ENCODE peak calls at places on chromosomes 2 and 18, in seven cellular contexts. One of them, this sample, is unnamed.

GRCh38 chr2:125167820-125168219 is 1142.7 kb downstream of the CNTNAP5 start:
- DNase-seq in iris pigment epithelial cell: peak; percentile 20
- DNase-seq in COR-L47: no peak
- DNase-seq in tibial artery: no peak
- DNase-seq in stimulated activated CD8-positive, alpha-beta memory T cell treated with anti-CD3 and anti-CD28 coated beads, Interleukin-4, amount 100 ng/mL, for 4 hours: no peak
- DNase-seq in H4: peak; percentile 67
- DNase-seq in GM23338: no peak
- DNase-seq in this sample: no peak

GRCh38 chr2:23385351-23385747 is 370 bp downstream of the KLHL29 start:
- DNase-seq in stimulated activated CD8-positive, alpha-beta memory T cell treated with anti-CD3 and anti-CD28 coated beads, Interleukin-4, amount 100 ng/mL, for 4 hours: no peak
- DNase-seq in H4: no peak
- DNase-seq in tibial artery: peak; percentile 75
- DNase-seq in COR-L47: no peak
- DNase-seq in GM23338: peak; percentile 59
- DNase-seq in iris pigment epithelial cell: peak; percentile 54
- DNase-seq in this sample: no peak

GRCh38 chr2:31247671-31248070 is 13.7 kb downstream of the EHD3 start:
- DNase-seq in tibial artery: no peak
- DNase-seq in GM23338: no peak
- DNase-seq in H4: no peak
- DNase-seq in stimulated activated CD8-positive, alpha-beta memory T cell treated with anti-CD3 and anti-CD28 coated beads, Interleukin-4, amount 100 ng/mL, for 4 hours: no peak
- DNase-seq in COR-L47: no peak
- DNase-seq in iris pigment epithelial cell: peak; percentile 35
- DNase-seq in this sample: no peak

GRCh38 chr2:205670292-205670691 is 12.0 kb upstream of the NRP2 start:
- DNase-seq in GM23338: no peak
- DNase-seq in COR-L47: no peak
- DNase-seq in iris pigment epithelial cell: no peak
- DNase-seq in tibial artery: no peak
- DNase-seq in stimulated activated CD8-positive, alpha-beta memory T cell treated with anti-CD3 and anti-CD28 coated beads, Interleukin-4, amount 100 ng/mL, for 4 hours: no peak
- DNase-seq in H4: no peak
- DNase-seq in this sample: no peak

GRCh38 chr2:37869756-37870155 is 55.3 kb upstream of the RMDN2 start:
- DNase-seq in stimulated activated CD8-positive, alpha-beta memory T cell treated with anti-CD3 and anti-CD28 coated beads, Interleukin-4, amount 100 ng/mL, for 4 hours: no peak
- DNase-seq in tibial artery: no peak
- DNase-seq in iris pigment epithelial cell: no peak
- DNase-seq in GM23338: no peak
- DNase-seq in COR-L47: no peak
- DNase-seq in H4: no peak
- DNase-seq in this sample: no peak

GRCh38 chr18:7908686-7909299 is 341.7 kb downstream of the PTPRM start:
- DNase-seq in GM23338: no peak
- DNase-seq in stimulated activated CD8-positive, alpha-beta memory T cell treated with anti-CD3 and anti-CD28 coated beads, Interleukin-4, amount 100 ng/mL, for 4 hours: no peak
- DNase-seq in iris pigment epithelial cell: no peak
- DNase-seq in COR-L47: peak; percentile 94
- DNase-seq in H4: no peak
- DNase-seq in tibial artery: no peak
- DNase-seq in this sample: no peak

GRCh38 chr2:241855888-241856422 is 2.7 kb downstream of the PDCD1 start:
- DNase-seq in H4: no peak
- DNase-seq in GM23338: no peak
- DNase-seq in stimulated activated CD8-positive, alpha-beta memory T cell treated with anti-CD3 and anti-CD28 coated beads, Interleukin-4, amount 100 ng/mL, for 4 hours: no peak
- DNase-seq in COR-L47: no peak
- DNase-seq in tibial artery: no peak
- DNase-seq in iris pigment epithelial cell: no peak
- DNase-seq in this sample: no peak

GRCh38 chr2:180707175-180707866 is 273.1 kb upstream of the UBE2E3 start:
- DNase-seq in tibial artery: no peak
- DNase-seq in stimulated activated CD8-positive, alpha-beta memory T cell treated with anti-CD3 and anti-CD28 coated beads, Interleukin-4, amount 100 ng/mL, for 4 hours: no peak
- DNase-seq in GM23338: no peak
- DNase-seq in H4: no peak
- DNase-seq in iris pigment epithelial cell: no peak
- DNase-seq in COR-L47: no peak
- DNase-seq in this sample: no peak

GRCh38 chr2:161165266-161165665 is 5.0 kb downstream of the TANK start:
- DNase-seq in COR-L47: no peak
- DNase-seq in iris pigment epithelial cell: peak; percentile 75
- DNase-seq in H4: no peak
- DNase-seq in GM23338: no peak
- DNase-seq in tibial artery: no peak
- DNase-seq in stimulated activated CD8-positive, alpha-beta memory T cell treated with anti-CD3 and anti-CD28 coated beads, Interleukin-4, amount 100 ng/mL, for 4 hours: no peak
- DNase-seq in this sample: no peak

GRCh38 chr2:150880986-150881385 is 380.7 kb downstream of the RBM43 start:
- DNase-seq in iris pigment epithelial cell: no peak
- DNase-seq in tibial artery: no peak
- DNase-seq in stimulated activated CD8-positive, alpha-beta memory T cell treated with anti-CD3 and anti-CD28 coated beads, Interleukin-4, amount 100 ng/mL, for 4 hours: no peak
- DNase-seq in COR-L47: no peak
- DNase-seq in H4: no peak
- DNase-seq in GM23338: no peak
- DNase-seq in this sample: no peak

GRCh38 chr2:108288534-108289106 is at the start of gene SULT1C2:
- DNase-seq in GM23338: peak; percentile 76
- DNase-seq in H4: peak; percentile 54
- DNase-seq in stimulated activated CD8-positive, alpha-beta memory T cell treated with anti-CD3 and anti-CD28 coated beads, Interleukin-4, amount 100 ng/mL, for 4 hours: no peak
- DNase-seq in iris pigment epithelial cell: peak; percentile 66
- DNase-seq in tibial artery: no peak
- DNase-seq in COR-L47: peak; percentile 8
- DNase-seq in this sample: no peak